ENCODE peak calls at places on chromosome 5, in nine cellular contexts. M is glutamatergic neuron; Q is CD8-positive, alpha-beta T cell; G is HFF-Myc; B is AG08395; N is GM23248; V is WTC11; W is non-pigmented ciliary epithelial cell; F is left ventricle myocardium superior. I is an unnamed sample.
A peak's percentile ranks its signal among the peaks of the same experiment; 100 is the strongest.

GRCh38 chr5:139177809-139178581 is 20.2 kb downstream of the SIL1 start:
- DNase-seq in M (no peak), Q (no peak), G (no peak), B (no peak), N (peak; percentile 17), V (no peak), W (no peak), F (peak; percentile 76), I (no peak)

GRCh38 chr5:69007726-69008368 is 86.0 kb upstream of the SLC30A5 start:
- DNase-seq in M (peak; percentile 91), Q (peak; percentile 58), G (no peak), B (peak; percentile 53), N (peak; percentile 53), V (peak; percentile 91), W (peak; percentile 18), F (peak; percentile 72), I (peak; percentile 12)

GRCh38 chr5:4182144-4182543 is 586.5 kb downstream of the IRX1 start:
- DNase-seq in M (no peak), Q (no peak), G (no peak), B (no peak), N (no peak), V (no peak), W (no peak), F (no peak), I (no peak)

GRCh38 chr5:74555991-74556390 is 84.5 kb downstream of the ENC1 start:
- DNase-seq in M (no peak), Q (no peak), G (no peak), B (no peak), N (no peak), V (no peak), W (no peak), F (no peak), I (no peak)

GRCh38 chr5:148573374-148573773 is 81.0 kb downstream of the HTR4 start:
- DNase-seq in M (no peak), Q (no peak), G (no peak), B (no peak), N (no peak), V (no peak), W (no peak), F (no peak), I (no peak)

GRCh38 chr5:35202319-35203111 is 27.8 kb downstream of the PRLR start:
- DNase-seq in M (peak; percentile 70), Q (no peak), G (peak; percentile 26), B (peak; percentile 50), N (peak; percentile 76), V (peak; percentile 79), W (peak; percentile 6), F (peak; percentile 46), I (peak; percentile 19)

GRCh38 chr5:41707853-41708603 is 162.2 kb downstream of the OXCT1 start:
- DNase-seq in M (no peak), Q (no peak), G (peak; percentile 24), B (peak; percentile 50), N (peak; percentile 70), V (peak; percentile 12), W (peak; percentile 36), F (no peak), I (peak; percentile 31)

GRCh38 chr5:136190904-136191303 is 2.1 kb downstream of the SMIM32 start:
- DNase-seq in M (no peak), Q (no peak), G (no peak), B (no peak), N (no peak), V (no peak), W (no peak), F (no peak), I (no peak)

GRCh38 chr5:87899109-87900100 is 369.2 kb downstream of the TMEM161B start:
- DNase-seq in M (no peak), Q (no peak), G (no peak), B (no peak), N (peak; percentile 1), V (no peak), W (no peak), F (peak; percentile 36), I (peak; percentile 89)

GRCh38 chr5:139650031-139650688 is 2.0 kb downstream of the CXXC5 start:
- DNase-seq in M (peak; percentile 76), Q (no peak), G (no peak), B (no peak), N (peak; percentile 66), V (peak; percentile 72), W (no peak), F (peak; percentile 74), I (no peak)

GRCh38 chr5:142290574-142291299 is 34.1 kb downstream of the SPRY4 start:
- DNase-seq in M (no peak), Q (no peak), G (peak; percentile 21), B (peak; percentile 38), N (peak; percentile 69), V (no peak), W (no peak), F (peak; percentile 42), I (no peak)

GRCh38 chr5:17440766-17441165 is 57.3 kb upstream of the TAF11L2 start:
- DNase-seq in M (no peak), Q (no peak), G (no peak), B (peak; percentile 31), N (peak; percentile 40), V (no peak), W (no peak), F (no peak), I (peak; percentile 76)

GRCh38 chr5:1405121-1405520 is 40.1 kb downstream of the SLC6A3 start:
- DNase-seq in M (peak; percentile 9), Q (no peak), G (no peak), B (no peak), N (no peak), V (peak; percentile 7), W (no peak), F (peak; percentile 8), I (no peak)

GRCh38 chr5:15252331-15252730 is 247.6 kb upstream of the FBXL7 start:
- DNase-seq in M (no peak), Q (no peak), G (no peak), B (no peak), N (peak; percentile 27), V (no peak), W (no peak), F (no peak), I (no peak)

GRCh38 chr5:128673970-128674369 is 135.9 kb upstream of the FBN2 start:
- DNase-seq in M (no peak), Q (no peak), G (no peak), B (no peak), N (no peak), V (peak; percentile 28), W (no peak), F (no peak), I (no peak)

GRCh38 chr5:120096413-120096812 is 367.7 kb upstream of the PRR16 start:
- DNase-seq in M (no peak), Q (no peak), G (no peak), B (no peak), N (peak; percentile 59), V (no peak), W (no peak), F (no peak), I (peak; percentile 3)

GRCh38 chr5:133387091-133387490 is 225.2 kb downstream of the FSTL4 start:
- DNase-seq in M (no peak), Q (no peak), G (no peak), B (no peak), N (no peak), V (no peak), W (no peak), F (no peak), I (no peak)

GRCh38 chr5:14801792-14802191 is 69.8 kb downstream of the ANKH start:
- DNase-seq in M (no peak), Q (no peak), G (no peak), B (no peak), N (no peak), V (no peak), W (no peak), F (no peak), I (no peak)

GRCh38 chr5:68071731-68072130 is 143.8 kb upstream of the PIK3R1 start:
- DNase-seq in M (no peak), Q (no peak), G (peak; percentile 79), B (peak; percentile 57), N (peak; percentile 71), V (no peak), W (no peak), F (no peak), I (no peak)

GRCh38 chr5:139637438-139638089 is 10.6 kb upstream of the CXXC5 start:
- DNase-seq in M (peak; percentile 94), Q (peak; percentile 27), G (no peak), B (peak; percentile 92), N (peak; percentile 93), V (peak; percentile 79), W (no peak), F (peak; percentile 94), I (no peak)

GRCh38 chr5:1538276-1538675 is 14.5 kb upstream of the LPCAT1 start:
- DNase-seq in M (no peak), Q (no peak), G (no peak), B (no peak), N (no peak), V (no peak), W (no peak), F (no peak), I (no peak)

I was measured in astrocyte of the cerebellum.